ENCODE peak calls at places on chromosome 2, in eight cellular contexts. O is ovary, U is HepG2, J is mesendoderm, D is MG63, S is adipocyte, H is fibroblast of the aortic adventitia, E is GM12864. R is an unnamed sample.

GRCh38 chr2:67974564-67975430 is 88.0 kb downstream of the C1D start:
- DNase-seq in D (peak), S (no peak), J (no peak), E (no peak), U (no peak), O (no peak), H (peak), R (peak)

GRCh38 chr2:216006164-216006663 is 7.1 kb downstream of the MREG start:
- DNase-seq in O (no peak), S (no peak), H (no peak), J (peak), D (peak), E (peak), U (no peak), R (no peak)

GRCh38 chr2:239464166-239465016 is 63.6 kb upstream of the HDAC4 start:
- DNase-seq in O (peak), U (no peak), J (no peak), S (no peak), H (no peak), E (no peak), D (no peak), R (no peak)

GRCh38 chr2:197108758-197109157 is 182.3 kb upstream of the PGAP1 start:
- DNase-seq in S (no peak), D (peak), H (peak), U (no peak), J (no peak), O (peak), E (no peak), R (peak)

GRCh38 chr2:240815761-240816583 is 4.0 kb downstream of the KIF1A start:
- DNase-seq in S (no peak), D (no peak), O (no peak), J (no peak), H (no peak), E (no peak), U (no peak), R (no peak)

GRCh38 chr2:224083631-224084030 is 44.5 kb upstream of the SERPINE2 start:
- DNase-seq in H (no peak), O (no peak), J (no peak), U (no peak), D (no peak), E (no peak), S (no peak), R (no peak)

GRCh38 chr2:219031005-219031738 is 10.1 kb downstream of the CFAP65 start:
- DNase-seq in S (no peak), E (no peak), O (no peak), H (no peak), U (no peak), J (no peak), D (no peak), R (no peak)

GRCh38 chr2:234521536-234521935 is 24.7 kb upstream of the ARL4C start:
- DNase-seq in H (no peak), U (no peak), O (no peak), J (no peak), S (no peak), D (no peak), E (no peak), R (no peak)

GRCh38 chr2:228377533-228377932 is 196.0 kb upstream of the SPHKAP start:
- DNase-seq in O (no peak), U (no peak), S (peak), E (no peak), H (no peak), J (no peak), D (no peak), R (no peak)

GRCh38 chr2:232195487-232195886 is 183.1 kb upstream of the ALPP start:
- DNase-seq in U (no peak), H (no peak), S (no peak), D (no peak), E (no peak), O (no peak), J (no peak), R (no peak)

GRCh38 chr2:128640166-128640846 is 321.6 kb upstream of the HS6ST1 start:
- DNase-seq in U (no peak), S (no peak), D (no peak), J (no peak), O (no peak), H (peak), E (no peak), R (no peak)

GRCh38 chr2:169172076-169172735 is 102.8 kb downstream of the DHRS9 start:
- DNase-seq in E (no peak), S (no peak), D (no peak), J (peak), U (no peak), H (no peak), O (no peak), R (peak)

GRCh38 chr2:3194828-3195227 is 182.8 kb downstream of the EIPR1 start:
- DNase-seq in J (no peak), O (no peak), U (no peak), S (no peak), H (no peak), D (no peak), E (no peak), R (no peak)

GRCh38 chr2:121052507-121052906 is 232.5 kb downstream of the TFCP2L1 start:
- DNase-seq in D (no peak), E (no peak), U (no peak), O (no peak), H (no peak), J (no peak), S (no peak), R (no peak)

GRCh38 chr2:56474412-56475158 is 290.8 kb downstream of the CCDC85A start:
- DNase-seq in E (no peak), S (peak), O (no peak), D (no peak), H (peak), J (no peak), U (no peak), R (no peak)

GRCh38 chr2:96692094-96692971 is 47.5 kb downstream of the LMAN2L start:
- DNase-seq in O (no peak), H (no peak), U (no peak), E (no peak), J (no peak), S (no peak), D (no peak), R (no peak)

GRCh38 chr2:234288974-234289455 is 207.9 kb downstream of the ARL4C start:
- DNase-seq in U (peak), O (no peak), S (peak), H (peak), D (peak), J (peak), E (no peak), R (peak)

GRCh38 chr2:95305341-95306058 is 8.4 kb downstream of the KCNIP3 start:
- DNase-seq in E (no peak), D (peak), U (peak), J (no peak), S (peak), H (peak), O (no peak), R (no peak)

GRCh38 chr2:210762604-210763588 is 206.5 kb downstream of the CPS1 start:
- DNase-seq in D (no peak), S (no peak), U (no peak), H (no peak), J (peak), O (no peak), E (no peak), R (no peak)

GRCh38 chr2:14632133-14632936 is at the start of gene LRATD1:
- DNase-seq in J (peak), H (peak), E (no peak), S (peak), U (peak), D (peak), O (peak), R (peak)

GRCh38 chr2:168136392-168136977 is 110.9 kb downstream of the STK39 start:
- DNase-seq in S (peak), E (no peak), J (peak), H (peak), O (no peak), U (peak), D (no peak), R (peak)

GRCh38 chr2:5756266-5756665 is 64.1 kb downstream of the SOX11 start:
- DNase-seq in U (no peak), S (no peak), J (no peak), D (no peak), O (no peak), H (no peak), E (no peak), R (no peak)

GRCh38 chr2:161139098-161139987 is 20.9 kb upstream of the TANK start:
- DNase-seq in O (no peak), S (peak), E (no peak), U (no peak), H (peak), D (no peak), J (no peak), R (peak)

GRCh38 chr2:3598912-3599854 is 4.3 kb downstream of the COLEC11 start:
- DNase-seq in O (peak), U (no peak), E (no peak), S (no peak), J (no peak), H (no peak), D (no peak), R (no peak)

GRCh38 chr2:195533771-195534642 is 123.0 kb upstream of the SLC39A10 start:
- DNase-seq in E (no peak), S (peak), U (no peak), D (peak), O (peak), H (peak), J (peak), R (peak)

GRCh38 chr2:24861500-24861899 is 58.5 kb downstream of the ADCY3 start:
- DNase-seq in S (no peak), J (no peak), D (no peak), E (no peak), U (no peak), H (no peak), O (peak), R (no peak)

GRCh38 chr2:126413079-126413478 is 242.9 kb upstream of the GYPC start:
- DNase-seq in H (no peak), O (no peak), E (no peak), S (no peak), J (no peak), D (no peak), U (no peak), R (no peak)

GRCh38 chr2:85257359-85258193 is 70.2 kb downstream of the TGOLN2 start:
- DNase-seq in H (no peak), D (no peak), E (no peak), J (no peak), S (peak), U (no peak), O (no peak), R (no peak)

GRCh38 chr2:2571301-2572198 is 240.5 kb upstream of the MYT1L start:
- DNase-seq in S (no peak), U (no peak), O (no peak), E (no peak), J (no peak), D (no peak), H (no peak), R (no peak)

GRCh38 chr2:72607189-72607588 is 218.6 kb downstream of the EXOC6B start:
- DNase-seq in E (no peak), O (no peak), S (no peak), H (no peak), D (no peak), U (no peak), J (no peak), R (no peak)

GRCh38 chr2:105893011-105893995 is 148.6 kb downstream of the NCK2 start:
- DNase-seq in J (no peak), O (no peak), U (no peak), D (no peak), E (no peak), S (peak), H (no peak), R (no peak)

GRCh38 chr2:125559186-125559585 is 1096.8 kb upstream of the GYPC start:
- DNase-seq in E (no peak), J (no peak), S (no peak), D (no peak), O (no peak), U (no peak), H (no peak), R (no peak)

GRCh38 chr2:163665817-163666216 is 70.0 kb downstream of the FIGN start:
- DNase-seq in D (no peak), E (no peak), H (no peak), J (no peak), S (no peak), U (peak), O (no peak), R (peak)

DNA sequence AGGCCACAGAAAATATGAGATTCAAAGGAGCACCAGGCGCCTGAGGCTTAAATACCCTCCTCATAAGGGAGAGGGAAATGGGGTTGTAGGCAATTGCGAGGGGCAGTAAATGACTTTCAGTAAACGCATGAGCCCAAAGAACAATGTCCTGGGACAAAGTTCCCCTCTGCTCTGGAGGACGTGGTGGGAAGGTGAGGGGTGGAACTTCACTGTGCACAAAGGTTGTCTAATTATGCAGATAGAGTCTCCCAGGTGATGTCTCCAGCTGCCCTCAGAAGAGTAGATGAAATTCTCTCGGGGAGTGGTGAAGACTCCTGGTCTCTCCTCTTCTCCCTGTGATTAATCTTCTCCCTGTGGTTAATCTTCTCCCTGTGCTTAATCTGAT is 26.3 kb upstream of the KCNF1 start:
- DNase-seq in S (no peak), D (no peak), J (no peak), E (no peak), H (no peak), U (no peak), O (no peak), R (no peak)
- H3K4me3 ChIP-seq in S (no peak), D (no peak), J (no peak), E (no peak), H (no peak), U (no peak), O (no peak), R (no peak)

DNA sequence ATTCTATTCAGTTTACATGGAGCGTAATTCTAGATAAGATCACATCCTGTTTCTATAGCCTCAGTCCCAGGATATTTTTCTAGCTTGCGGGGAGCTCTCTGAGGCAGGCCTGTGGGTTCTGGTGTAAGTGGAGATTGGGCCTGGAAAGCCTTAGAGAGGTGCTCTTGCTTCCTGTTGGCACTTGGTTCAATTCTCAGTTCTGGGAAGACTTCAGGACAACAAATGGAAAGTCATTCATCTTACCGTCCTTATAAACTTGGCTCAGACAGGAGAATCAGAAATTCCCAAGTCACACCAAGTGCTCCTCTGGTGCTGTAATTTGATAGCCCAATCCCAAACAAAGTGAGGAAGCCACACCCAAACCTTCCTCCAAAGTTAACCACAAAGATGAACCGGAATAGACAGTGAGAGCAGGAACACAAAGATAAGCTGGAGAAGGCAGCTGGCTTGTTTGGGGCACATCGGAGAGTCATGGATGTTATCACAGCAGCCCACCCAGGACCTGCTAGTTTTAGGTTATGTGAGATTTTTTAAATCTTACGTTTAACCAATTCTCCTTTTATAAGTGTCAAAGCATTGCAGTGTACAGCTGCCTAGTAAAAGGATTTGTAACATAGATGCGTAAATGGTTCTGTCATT is 144.3 kb upstream of the MAP3K20 start:
- DNase-seq in E (no peak), O (no peak), U (no peak), J (peak), D (no peak), H (peak), S (peak), R (peak)
- H3K4me3 ChIP-seq in E (no peak), O (no peak), U (no peak), J (no peak), D (no peak), H (peak), S (no peak), R (no peak)

DNA sequence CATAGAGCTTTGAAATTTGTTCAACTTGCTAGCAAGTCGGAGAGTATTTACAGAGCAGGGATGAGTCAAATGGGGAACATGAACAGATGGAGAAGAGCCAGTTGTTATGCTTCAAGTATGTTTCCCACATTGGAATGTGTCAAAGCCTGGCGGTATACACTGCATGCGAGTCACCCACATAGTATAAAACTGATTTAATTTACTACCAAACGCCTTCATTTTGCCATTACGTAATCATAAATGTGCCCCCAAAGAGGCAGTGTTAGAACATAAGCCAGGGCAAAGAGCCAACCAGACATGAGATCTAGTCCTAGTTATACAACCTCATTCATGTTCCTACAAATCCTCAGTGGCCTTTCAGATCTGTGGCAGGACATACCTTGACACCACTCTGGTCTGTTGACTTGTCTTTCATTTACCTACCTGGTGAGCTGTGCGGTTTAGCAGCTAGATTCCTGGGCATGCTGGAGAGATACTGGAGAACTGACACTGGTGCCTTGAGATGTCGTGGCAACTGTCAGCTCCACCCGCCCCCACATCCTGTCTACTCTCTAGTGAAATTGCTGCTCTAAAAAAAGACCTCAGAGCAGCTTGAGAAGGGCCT is 21.7 kb upstream of the NRP2 start:
- DNase-seq in O (no peak), U (no peak), H (peak), J (no peak), D (peak), S (peak), E (no peak), R (peak)
- H3K4me3 ChIP-seq in O (no peak), U (no peak), H (no peak), J (no peak), D (no peak), S (peak), E (no peak), R (no peak)

GRCh38 chr2:64638502-64639120 is 15.1 kb downstream of the SERTAD2 start:
- DNase-seq in D (no peak), U (no peak), O (no peak), E (no peak), S (no peak), H (no peak), J (no peak), R (no peak)
- H3K4me3 ChIP-seq in D (no peak), U (no peak), O (no peak), E (no peak), S (no peak), H (no peak), J (no peak), R (no peak)

GRCh38 chr2:88658318-88658717 is 31.1 kb upstream of the EIF2AK3 start:
- DNase-seq in E (no peak), D (no peak), U (no peak), S (peak), J (no peak), O (no peak), H (peak), R (no peak)
- H3K4me3 ChIP-seq in E (no peak), D (no peak), U (no peak), S (peak), J (no peak), O (no peak), H (no peak), R (no peak)

DNA sequence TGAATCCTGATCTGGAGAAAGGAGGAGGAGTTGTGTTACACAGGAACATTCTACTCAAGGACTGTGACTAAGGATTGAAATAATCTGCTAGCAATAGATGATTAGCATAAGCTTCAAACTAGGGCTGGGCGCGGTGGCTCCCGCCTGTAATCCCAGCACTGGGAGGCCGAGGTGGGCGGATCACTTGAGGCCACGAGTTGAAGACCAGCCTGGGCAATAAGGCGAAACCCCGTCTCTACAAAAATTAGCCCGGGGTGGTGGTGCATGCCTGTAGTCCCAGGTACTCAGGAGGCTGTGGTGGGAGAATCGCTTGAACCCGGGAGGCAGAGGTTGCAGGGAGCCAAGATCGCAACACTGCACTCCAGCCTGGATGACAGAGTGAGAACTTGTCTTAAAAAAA is 1.5 kb downstream of the TRMT61B start:
- DNase-seq in D (no peak), J (no peak), H (no peak), U (no peak), O (no peak), E (no peak), S (no peak), R (no peak)
- H3K4me3 ChIP-seq in D (peak), J (no peak), H (peak), U (peak), O (no peak), E (peak), S (peak), R (peak)

R was measured in astrocyte of the spinal cord.